ENCODE peak calls at places on chromosome 18, in eight cellular contexts. I is astrocyte, F is A549, Z is kidney, Y is lung, N is keratinocyte, X is A673, V is progenitor cell of endocrine pancreas. P is an unnamed sample.

GRCh38 chr18:48011926-48012469 is 81.5 kb upstream of the SMAD2 start:
- DNase-seq in X (no peak), F (no peak), Z (no peak), Y (no peak), N (no peak), V (no peak), I (no peak), P (no peak)

GRCh38 chr18:79902075-79902474 is 49.4 kb downstream of the SLC66A2 start:
- DNase-seq in I (no peak), F (no peak), Z (no peak), N (no peak), V (no peak), Y (no peak), X (no peak), P (no peak)

GRCh38 chr18:48072428-48073204 is 142.2 kb upstream of the SMAD2 start:
- DNase-seq in I (no peak), F (no peak), V (no peak), N (no peak), Y (no peak), X (no peak), Z (no peak), P (no peak)

GRCh38 chr18:76955529-76956170 is 133.3 kb downstream of the ZNF236 start:
- DNase-seq in Z (peak; percentile 90), F (no peak), X (no peak), Y (peak; percentile 80), I (no peak), N (no peak), V (no peak), P (no peak)

GRCh38 chr18:65938592-65939372 is 188.0 kb downstream of the CDH7 start:
- DNase-seq in Z (no peak), X (peak; percentile 91), V (no peak), F (peak; percentile 0), I (peak; percentile 2), Y (no peak), N (no peak), P (no peak)

GRCh38 chr18:67094123-67094522 is 422.4 kb downstream of the DSEL start:
- DNase-seq in V (no peak), I (no peak), N (no peak), X (no peak), F (no peak), Z (no peak), Y (no peak), P (no peak)

GRCh38 chr18:49725809-49726514 is 87.4 kb downstream of the ACAA2 start:
- DNase-seq in X (peak; percentile 95), N (no peak), Z (no peak), I (peak; percentile 99), F (peak; percentile 18), V (no peak), Y (peak; percentile 51), P (no peak)

GRCh38 chr18:76213996-76214395 is 281.0 kb downstream of the ZNF516 start:
- DNase-seq in Y (no peak), F (no peak), I (no peak), V (no peak), X (no peak), N (no peak), Z (no peak), P (no peak)

GRCh38 chr18:1774261-1774660 is 797.0 kb downstream of the METTL4 start:
- DNase-seq in I (no peak), X (no peak), V (no peak), N (no peak), Y (no peak), Z (no peak), F (no peak), P (no peak)

DNA sequence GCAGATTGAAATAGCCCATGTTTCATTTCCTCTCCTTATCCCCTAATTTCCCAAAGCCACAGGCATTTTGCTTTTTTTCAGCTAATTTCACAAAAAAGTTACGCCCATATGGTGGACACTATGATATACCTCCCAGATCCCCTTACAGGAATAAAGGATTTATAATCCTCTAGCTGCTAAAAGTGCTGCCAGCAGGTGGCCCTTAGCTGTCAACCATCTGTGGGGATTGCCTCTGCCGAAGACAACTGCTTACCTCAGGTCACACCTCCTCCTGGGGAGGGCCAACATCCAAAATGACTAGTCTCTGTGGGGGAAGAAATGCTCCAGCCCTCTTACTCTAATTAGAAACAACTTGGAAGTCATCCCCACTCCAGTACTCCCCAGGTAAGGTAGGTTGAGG is 61.0 kb upstream of the EPB41L3 start:
- DNase-seq in V (no peak), Z (no peak), I (no peak), N (no peak), Y (no peak), F (no peak), X (no peak), P (no peak)
- TF ChIP-seq CTCF in V (no peak), Z (peak; percentile 19), I (peak; percentile 6), N (peak; percentile 39), Y (no peak), F (no peak), X (no peak), P (no peak)

DNA sequence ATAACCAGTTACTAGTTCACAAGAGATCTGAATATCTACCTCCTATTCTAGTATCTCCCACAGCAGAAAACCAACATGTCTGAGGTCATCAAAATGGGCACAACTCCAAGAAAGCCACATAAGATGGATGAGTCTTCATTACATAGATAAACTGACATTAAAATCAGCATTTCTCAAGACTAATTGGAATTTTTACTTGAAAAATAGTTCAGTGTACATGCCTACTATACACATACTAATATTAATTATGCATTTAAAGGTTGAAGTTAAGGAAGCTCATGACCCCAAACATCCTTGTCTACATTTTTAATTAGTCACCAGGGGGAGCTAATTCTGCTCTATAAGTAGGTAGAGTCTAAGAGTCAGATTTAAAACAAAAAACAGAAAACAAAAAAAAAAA is 41.9 kb downstream of the ZNF521 start:
- DNase-seq in V (no peak), Z (no peak), Y (no peak), F (no peak), I (peak; percentile 81), X (no peak), N (no peak), P (no peak)
- TF ChIP-seq CTCF in V (no peak), Z (no peak), Y (no peak), F (no peak), I (no peak), X (peak; percentile 26), N (no peak), P (no peak)

GRCh38 chr18:37282386-37283037 is 283.1 kb downstream of the CELF4 start:
- DNase-seq in X (no peak), V (no peak), N (no peak), F (peak; percentile 26), Y (no peak), Z (no peak), I (no peak), P (no peak)
- TF ChIP-seq CTCF in X (peak; percentile 41), V (peak; percentile 60), N (peak; percentile 58), F (peak; percentile 31), Y (no peak), Z (peak; percentile 27), I (peak; percentile 27), P (no peak)

GRCh38 chr18:74353169-74353775 is 37.6 kb downstream of the C18orf63 start:
- DNase-seq in N (peak; percentile 30), Z (no peak), F (peak; percentile 26), Y (peak; percentile 47), V (peak; percentile 27), X (peak; percentile 55), I (peak; percentile 41), P (no peak)
- TF ChIP-seq CTCF in N (peak; percentile 73), Z (peak; percentile 93), F (peak; percentile 67), Y (peak; percentile 43), V (peak; percentile 74), X (peak; percentile 68), I (peak; percentile 70), P (no peak)